ENCODE peak calls at places on chromosomes 4 and X, in four cellular contexts. One of them, this sample, is unnamed.

GRCh38 chrX:118272237-118272636 is 73.7 kb upstream of the WDR44 start:
- DNase-seq in epithelial cell of esophagus: peak
- DNase-seq in foreskin fibroblast: peak
- DNase-seq in IMR-90: peak
- DNase-seq in this sample: peak

GRCh38 chrX:22135171-22135711 is 103.1 kb downstream of the PHEX start:
- DNase-seq in epithelial cell of esophagus: peak
- DNase-seq in foreskin fibroblast: peak
- DNase-seq in IMR-90: peak
- DNase-seq in this sample: peak

GRCh38 chr4:4532371-4532770 is 9.5 kb downstream of the STX18 start:
- DNase-seq in foreskin fibroblast: no peak
- DNase-seq in epithelial cell of esophagus: no peak
- DNase-seq in IMR-90: no peak
- DNase-seq in this sample: no peak

GRCh38 chr4:100828986-100829685 is 311.3 kb upstream of the EMCN start:
- DNase-seq in foreskin fibroblast: peak
- DNase-seq in IMR-90: no peak
- DNase-seq in epithelial cell of esophagus: peak
- DNase-seq in this sample: no peak

GRCh38 chr4:86099348-86099747 is 260.5 kb downstream of the MAPK10 start:
- DNase-seq in IMR-90: no peak
- DNase-seq in epithelial cell of esophagus: no peak
- DNase-seq in foreskin fibroblast: no peak
- DNase-seq in this sample: no peak

GRCh38 chrX:139199945-139200344 is 330.6 kb upstream of the F9 start:
- DNase-seq in foreskin fibroblast: no peak
- DNase-seq in epithelial cell of esophagus: peak
- DNase-seq in IMR-90: no peak
- DNase-seq in this sample: no peak

GRCh38 chr4:186021461-186022167 is 47.3 kb upstream of the TLR3 start:
- DNase-seq in foreskin fibroblast: peak
- DNase-seq in epithelial cell of esophagus: peak
- DNase-seq in IMR-90: peak
- DNase-seq in this sample: peak

GRCh38 chr4:48337726-48338125 is 3.6 kb upstream of the SLAIN2 start:
- DNase-seq in IMR-90: no peak
- DNase-seq in epithelial cell of esophagus: peak
- DNase-seq in foreskin fibroblast: no peak
- DNase-seq in this sample: no peak

GRCh38 chr4:24433515-24434192 is 150.7 kb downstream of the DHX15 start:
- DNase-seq in foreskin fibroblast: peak
- DNase-seq in epithelial cell of esophagus: no peak
- DNase-seq in IMR-90: no peak
- DNase-seq in this sample: no peak

GRCh38 chrX:73821921-73822559 is 259.0 kb downstream of the CHIC1 start:
- DNase-seq in epithelial cell of esophagus: no peak
- DNase-seq in IMR-90: no peak
- DNase-seq in foreskin fibroblast: no peak
- DNase-seq in this sample: no peak

GRCh38 chr4:98352940-98353339 is 91.8 kb downstream of the RAP1GDS1 start:
- DNase-seq in epithelial cell of esophagus: no peak
- DNase-seq in IMR-90: no peak
- DNase-seq in foreskin fibroblast: no peak
- DNase-seq in this sample: no peak

GRCh38 chr4:120629546-120629945 is 293.0 kb downstream of the PRDM5 start:
- DNase-seq in epithelial cell of esophagus: no peak
- DNase-seq in IMR-90: no peak
- DNase-seq in foreskin fibroblast: no peak
- DNase-seq in this sample: no peak

GRCh38 chr4:73964862-73965611 is 16.8 kb downstream of the PF4 start:
- DNase-seq in IMR-90: no peak
- DNase-seq in epithelial cell of esophagus: peak
- DNase-seq in foreskin fibroblast: no peak
- DNase-seq in this sample: peak
- TF ChIP-seq CTCF in IMR-90: peak
- TF ChIP-seq CTCF in epithelial cell of esophagus: peak
- TF ChIP-seq CTCF in foreskin fibroblast: peak
- TF ChIP-seq CTCF in this sample: peak

GRCh38 chrX:47483310-47484268 is 567 bp upstream of the ZNF41 start:
- DNase-seq in IMR-90: peak
- DNase-seq in foreskin fibroblast: peak
- DNase-seq in epithelial cell of esophagus: peak
- DNase-seq in this sample: peak

GRCh38 chrX:47482512-47483309 is at the start of gene ZNF41:
- DNase-seq in foreskin fibroblast: peak
- DNase-seq in IMR-90: peak
- DNase-seq in epithelial cell of esophagus: peak
- DNase-seq in this sample: peak

GRCh38 chrX:47481160-47481559 is 1.9 kb downstream of the ZNF41 start:
- DNase-seq in IMR-90: no peak
- DNase-seq in epithelial cell of esophagus: no peak
- DNase-seq in foreskin fibroblast: no peak
- DNase-seq in this sample: no peak

GRCh38 chrX:47482065-47482511 is 934 bp downstream of the ZNF41 start:
- DNase-seq in IMR-90: no peak
- DNase-seq in epithelial cell of esophagus: no peak
- DNase-seq in foreskin fibroblast: no peak
- DNase-seq in this sample: no peak

GRCh38 chrX:47484885-47485284 is 1.9 kb upstream of the ZNF41 start:
- DNase-seq in epithelial cell of esophagus: no peak
- DNase-seq in foreskin fibroblast: no peak
- DNase-seq in IMR-90: no peak
- DNase-seq in this sample: no peak
- H3K4me3 ChIP-seq in epithelial cell of esophagus: no peak
- H3K4me3 ChIP-seq in foreskin fibroblast: peak
- H3K4me3 ChIP-seq in IMR-90: no peak
- H3K4me3 ChIP-seq in this sample: no peak

GRCh38 chr4:134645778-134646177 is 444.2 kb upstream of the PABPC4L start:
- DNase-seq in IMR-90: no peak
- DNase-seq in epithelial cell of esophagus: no peak
- DNase-seq in foreskin fibroblast: no peak
- DNase-seq in this sample: no peak

GRCh38 chr4:134650461-134650860 is 448.9 kb upstream of the PABPC4L start:
- DNase-seq in IMR-90: no peak
- DNase-seq in epithelial cell of esophagus: no peak
- DNase-seq in foreskin fibroblast: no peak
- DNase-seq in this sample: no peak
- TF ChIP-seq CTCF in IMR-90: no peak
- TF ChIP-seq CTCF in epithelial cell of esophagus: no peak
- TF ChIP-seq CTCF in foreskin fibroblast: no peak
- TF ChIP-seq CTCF in this sample: no peak

DNA sequence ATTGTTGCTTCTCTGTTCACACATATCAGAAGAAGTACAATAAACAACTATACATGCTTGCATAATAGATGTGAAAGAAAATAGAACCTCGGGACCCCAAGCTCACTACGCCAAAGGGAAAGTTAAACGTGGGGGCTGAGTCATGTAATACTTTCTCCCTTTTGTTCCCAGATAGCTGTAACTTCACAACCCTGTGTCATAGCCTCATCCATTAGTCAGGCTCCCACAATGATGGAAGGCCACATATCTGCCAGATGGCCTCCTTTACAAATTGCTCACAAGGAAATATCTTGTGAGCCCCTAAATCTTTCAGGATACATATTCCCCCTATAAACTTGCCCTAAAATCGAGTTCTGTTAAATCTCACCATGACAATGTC is 476.9 kb downstream of the DTHD1 start:
- DNase-seq in IMR-90: no peak
- DNase-seq in epithelial cell of esophagus: peak
- DNase-seq in foreskin fibroblast: no peak
- DNase-seq in this sample: no peak
- H3K4me3 ChIP-seq in IMR-90: no peak
- H3K4me3 ChIP-seq in epithelial cell of esophagus: no peak
- H3K4me3 ChIP-seq in foreskin fibroblast: no peak
- H3K4me3 ChIP-seq in this sample: no peak

GRCh38 chrX:68183612-68184214 is 249.6 kb downstream of the OPHN1 start:
- DNase-seq in epithelial cell of esophagus: peak
- DNase-seq in foreskin fibroblast: peak
- DNase-seq in IMR-90: peak
- DNase-seq in this sample: peak
- TF ChIP-seq CTCF in epithelial cell of esophagus: peak
- TF ChIP-seq CTCF in foreskin fibroblast: peak
- TF ChIP-seq CTCF in IMR-90: peak
- TF ChIP-seq CTCF in this sample: peak

DNA sequence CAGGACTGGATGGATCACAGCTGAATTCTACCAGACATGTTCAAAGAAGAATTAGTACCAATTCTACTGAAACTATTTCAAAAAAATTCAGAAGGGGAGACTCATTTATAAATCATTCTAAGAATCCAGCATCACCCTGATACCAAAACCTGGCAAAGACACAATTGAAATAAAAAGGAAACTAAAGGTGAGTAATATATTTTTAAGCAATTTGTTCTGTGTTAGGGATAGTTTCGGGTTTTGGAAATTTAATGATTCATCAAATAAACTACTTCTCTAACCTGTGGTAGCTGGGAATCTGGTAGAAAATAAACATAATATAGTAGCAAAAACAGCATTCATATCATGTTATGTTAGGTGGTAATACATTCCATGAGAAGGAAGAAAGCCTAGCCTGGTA is 662.2 kb upstream of the BOD1L1 start:
- DNase-seq in IMR-90: no peak
- DNase-seq in epithelial cell of esophagus: peak
- DNase-seq in foreskin fibroblast: no peak
- DNase-seq in this sample: peak
- H3K4me3 ChIP-seq in IMR-90: no peak
- H3K4me3 ChIP-seq in epithelial cell of esophagus: no peak
- H3K4me3 ChIP-seq in foreskin fibroblast: no peak
- H3K4me3 ChIP-seq in this sample: no peak

DNA sequence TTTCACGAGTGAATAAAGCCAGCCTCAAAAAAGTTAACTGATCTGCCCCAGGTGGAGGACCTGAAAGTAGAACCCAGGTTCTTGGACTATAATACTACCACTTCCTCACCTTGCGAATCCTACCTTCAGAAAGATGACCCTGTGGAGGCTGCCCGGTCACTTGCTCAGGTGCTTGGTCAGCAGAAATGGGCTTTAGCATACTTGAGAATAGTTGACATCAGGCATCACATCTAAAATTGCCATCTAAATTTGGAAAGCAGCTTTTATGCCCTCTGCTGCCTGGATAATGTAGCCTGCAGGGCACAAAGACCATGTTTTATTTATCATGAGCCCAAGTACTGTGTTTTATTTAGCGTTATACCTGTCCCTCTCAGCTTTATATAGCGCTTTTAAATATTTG is 3.0 kb downstream of the BCLAF3 start:
- DNase-seq in foreskin fibroblast: no peak
- DNase-seq in IMR-90: no peak
- DNase-seq in epithelial cell of esophagus: no peak
- DNase-seq in this sample: no peak
- TF ChIP-seq CTCF in foreskin fibroblast: no peak
- TF ChIP-seq CTCF in IMR-90: no peak
- TF ChIP-seq CTCF in epithelial cell of esophagus: no peak
- TF ChIP-seq CTCF in this sample: no peak

GRCh38 chrX:9467181-9467580 is 2.3 kb downstream of the TBL1X start:
- DNase-seq in IMR-90: no peak
- DNase-seq in epithelial cell of esophagus: no peak
- DNase-seq in foreskin fibroblast: no peak
- DNase-seq in this sample: no peak
- H3K4me3 ChIP-seq in IMR-90: peak
- H3K4me3 ChIP-seq in epithelial cell of esophagus: no peak
- H3K4me3 ChIP-seq in foreskin fibroblast: peak
- H3K4me3 ChIP-seq in this sample: peak